ENCODE peak calls at places on chromosome 2, in five cellular contexts. A is adrenal gland, C is NB4, I is HCT116, R is spleen. S is an unnamed sample.

GRCh38 chr2:191051825-191052778 is 38.1 kb upstream of the STAT1 start:
- DNase-seq in A (no peak), C (peak), I (peak), R (no peak), S (peak)

GRCh38 chr2:3960106-3960505 is 256.7 kb downstream of the DCDC2C start:
- DNase-seq in A (no peak), C (no peak), I (no peak), R (no peak), S (no peak)

GRCh38 chr2:197360744-197361156 is 50.2 kb upstream of the ANKRD44 start:
- DNase-seq in A (no peak), C (peak), I (no peak), R (no peak), S (no peak)

GRCh38 chr2:40127890-40128548 is 323.9 kb downstream of the SLC8A1 start:
- DNase-seq in A (no peak), C (no peak), I (no peak), R (no peak), S (no peak)

GRCh38 chr2:80242355-80242910 is 62.1 kb downstream of the LRRTM1 start:
- DNase-seq in A (no peak), C (no peak), I (no peak), R (no peak), S (no peak)

GRCh38 chr2:118763797-118764196 is 83.7 kb downstream of the EN1 start:
- DNase-seq in A (peak), C (peak), I (no peak), R (no peak), S (no peak)

GRCh38 chr2:216188956-216189355 is 79.8 kb downstream of the XRCC5 start:
- DNase-seq in A (no peak), C (no peak), I (no peak), R (no peak), S (no peak)

GRCh38 chr2:230849633-230850357 is 14.9 kb upstream of the ITM2C start:
- DNase-seq in A (peak), C (no peak), I (peak), R (peak), S (peak)

GRCh38 chr2:120511546-120512320 is 165.8 kb downstream of the INHBB start:
- DNase-seq in A (no peak), C (no peak), I (no peak), R (peak), S (no peak)

GRCh38 chr2:195094330-195094729 is 562.7 kb upstream of the SLC39A10 start:
- DNase-seq in A (no peak), C (no peak), I (no peak), R (no peak), S (no peak)

GRCh38 chr2:235027558-235028214 is 75.9 kb downstream of the SH3BP4 start:
- DNase-seq in A (peak), C (no peak), I (no peak), R (no peak), S (no peak)

GRCh38 chr2:55961318-55961911 is 37.8 kb upstream of the EFEMP1 start:
- DNase-seq in A (peak), C (peak), I (peak), R (no peak), S (peak)

GRCh38 chr2:15943378-15943851 is 3.1 kb downstream of the MYCN start:
- DNase-seq in A (no peak), C (peak), I (no peak), R (no peak), S (no peak)

GRCh38 chr2:12278217-12278755 is 438.4 kb upstream of the TRIB2 start:
- DNase-seq in A (no peak), C (no peak), I (no peak), R (no peak), S (peak)

GRCh38 chr2:137405496-137405895 is 558.8 kb upstream of the HNMT start:
- DNase-seq in A (no peak), C (no peak), I (no peak), R (no peak), S (no peak)

GRCh38 chr2:222442665-222443064 is 18.3 kb downstream of the SGPP2 start:
- DNase-seq in A (no peak), C (peak), I (no peak), R (no peak), S (no peak)

GRCh38 chr2:64773461-64774118 is 119.9 kb upstream of the SERTAD2 start:
- DNase-seq in A (no peak), C (no peak), I (no peak), R (peak), S (no peak)

GRCh38 chr2:98445708-98446577 is 1.3 kb downstream of the INPP4A start:
- DNase-seq in A (no peak), C (peak), I (no peak), R (no peak), S (peak)

GRCh38 chr2:43818761-43819160 is 19.9 kb downstream of the ABCG5 start:
- DNase-seq in A (peak), C (peak), I (peak), R (no peak), S (no peak)

GRCh38 chr2:127048969-127049897 is 57.7 kb downstream of the BIN1 start:
- DNase-seq in A (no peak), C (no peak), I (no peak), R (peak), S (no peak)

GRCh38 chr2:232367591-232368233 is 10.8 kb upstream of the ALPP start:
- DNase-seq in A (no peak), C (peak), I (no peak), R (peak), S (no peak)

GRCh38 chr2:96934096-96934495 is 52.3 kb downstream of the FAM178B start:
- DNase-seq in A (no peak), C (no peak), I (no peak), R (peak), S (no peak)

GRCh38 chr2:164850235-164850634 is 8.6 kb upstream of the COBLL1 start:
- DNase-seq in A (no peak), C (peak), I (no peak), R (no peak), S (no peak)

GRCh38 chr2:233928594-233929351 is 11.6 kb downstream of the TRPM8 start:
- DNase-seq in A (peak), C (peak), I (no peak), R (no peak), S (peak)

GRCh38 chr2:46749042-46749461 is 166.6 kb downstream of the MCFD2 start:
- DNase-seq in A (no peak), C (peak), I (no peak), R (no peak), S (peak)

GRCh38 chr2:119960821-119961220 is 52.1 kb upstream of the EPB41L5 start:
- DNase-seq in A (no peak), C (no peak), I (no peak), R (no peak), S (no peak)

GRCh38 chr2:200033939-200034338 is 78.6 kb downstream of the MAIP1 start:
- DNase-seq in A (no peak), C (no peak), I (no peak), R (no peak), S (no peak)

GRCh38 chr2:19288291-19288690 is 70.1 kb downstream of the OSR1 start:
- DNase-seq in A (no peak), C (no peak), I (no peak), R (no peak), S (no peak)
- TF ChIP-seq POLR2A in A (no peak), C (no peak), I (no peak), R (no peak), S (no peak)

DNA sequence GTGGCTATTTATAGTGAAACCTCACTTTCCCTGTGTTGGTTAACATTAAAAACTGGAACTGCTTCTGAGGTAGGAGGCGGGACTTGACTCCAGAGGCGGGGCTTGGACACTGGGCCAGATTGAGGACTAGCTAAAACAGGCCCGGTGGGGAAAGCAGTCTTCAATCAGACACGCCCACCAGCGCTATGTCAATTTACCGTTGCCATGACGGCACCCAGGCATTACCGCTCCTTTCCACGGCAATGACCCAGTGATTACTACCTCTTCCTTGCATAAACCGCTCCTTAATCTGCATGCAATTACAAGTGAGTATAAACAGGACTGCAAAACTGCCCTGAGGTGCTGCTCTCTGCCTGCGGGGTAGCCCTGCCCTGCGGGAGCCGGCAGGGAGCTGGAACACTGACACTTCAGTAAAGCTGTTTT is 35.3 kb downstream of the LRRFIP1 start:
- DNase-seq in A (peak), C (peak), I (peak), R (peak), S (peak)
- TF ChIP-seq POLR2A in A (no peak), C (no peak), I (no peak), R (no peak), S (no peak)

GRCh38 chr2:60352491-60353405 is 200.7 kb downstream of the BCL11A start:
- DNase-seq in A (no peak), C (no peak), I (no peak), R (peak), S (no peak)
- TF ChIP-seq POLR2A in A (no peak), C (no peak), I (no peak), R (peak), S (no peak)

GRCh38 chr2:9800975-9801723 is 42.1 kb upstream of the TAF1B start:
- DNase-seq in A (no peak), C (peak), I (no peak), R (peak), S (no peak)
- TF ChIP-seq POLR2A in A (no peak), C (no peak), I (no peak), R (no peak), S (no peak)

GRCh38 chr2:27058210-27058609 is 6.7 kb downstream of the AGBL5 start:
- DNase-seq in A (no peak), C (no peak), I (no peak), R (no peak), S (peak)
- TF ChIP-seq POLR2A in A (no peak), C (no peak), I (no peak), R (no peak), S (no peak)

GRCh38 chr2:109129921-109130725 is 1.1 kb downstream of the SH3RF3 start:
- DNase-seq in A (peak), C (peak), I (no peak), R (peak), S (no peak)

GRCh38 chr2:109130726-109130995 is 1.7 kb downstream of the SH3RF3 start:
- DNase-seq in A (no peak), C (no peak), I (no peak), R (no peak), S (no peak)

GRCh38 chr2:109128466-109129355 is at the start of gene SH3RF3:
- DNase-seq in A (peak), C (peak), I (no peak), R (peak), S (no peak)

GRCh38 chr2:109128048-109128465 is 948 bp upstream of the SH3RF3 start:
- DNase-seq in A (peak), C (peak), I (peak), R (peak), S (peak)

GRCh38 chr2:109129356-109129920 is 433 bp downstream of the SH3RF3 start:
- DNase-seq in A (peak), C (peak), I (no peak), R (peak), S (no peak)
- TF ChIP-seq POLR2A in A (no peak), C (no peak), I (no peak), R (no peak), S (no peak)